ENCODE peak calls at places on chromosomes 7 and 10, in ten cellular contexts. L, T, H, G, V, K, Y, U, D and A are unnamed samples.

GRCh38 chr10:34890931-34891330 is 75.8 kb upstream of the PARD3 start:
- DNase-seq in H (no peak), T (no peak), V (no peak), K (no peak), L (no peak), U (no peak), G (no peak), Y (no peak), D (no peak), A (no peak)

GRCh38 chr7:140678816-140679130 is 6.0 kb downstream of the ADCK2 start:
- DNase-seq in G (no peak), L (no peak), K (no peak), H (no peak), T (no peak), V (no peak), U (no peak), D (no peak), Y (no peak), A (no peak)

GRCh38 chr7:138919256-138919655 is 61.9 kb downstream of the KIAA1549 start:
- DNase-seq in L (no peak), G (no peak), Y (no peak), D (no peak), K (no peak), T (no peak), U (no peak), H (no peak), V (no peak), A (no peak)

GRCh38 chr7:98133621-98134266 is 27.1 kb downstream of the LMTK2 start:
- DNase-seq in T (no peak), U (no peak), D (no peak), L (no peak), H (no peak), Y (no peak), K (peak; percentile 41), G (no peak), V (peak; percentile 23), A (no peak)

GRCh38 chr10:86283466-86284287 is 82.9 kb downstream of the GRID1 start:
- DNase-seq in Y (no peak), U (no peak), G (no peak), D (no peak), K (no peak), H (no peak), L (no peak), T (no peak), V (no peak), A (no peak)

GRCh38 chr10:103763374-103764202 is 91.8 kb downstream of the SH3PXD2A start:
- DNase-seq in K (no peak), G (no peak), U (no peak), Y (no peak), T (no peak), V (no peak), D (no peak), H (no peak), L (no peak), A (no peak)

GRCh38 chr7:101542527-101543241 is 86.4 kb downstream of the MYL10 start:
- DNase-seq in H (peak; percentile 72), Y (peak; percentile 87), G (peak; percentile 74), U (peak; percentile 80), L (peak; percentile 66), D (peak; percentile 85), T (peak; percentile 73), K (peak; percentile 38), V (peak; percentile 85), A (peak; percentile 50)

GRCh38 chr7:115038158-115038557 is 116.3 kb downstream of the MDFIC start:
- DNase-seq in K (no peak), Y (no peak), V (no peak), L (no peak), T (no peak), G (peak; percentile 74), U (no peak), H (no peak), D (no peak), A (no peak)

GRCh38 chr7:124085168-124085567 is 52.3 kb upstream of the TMEM229A start:
- DNase-seq in K (no peak), T (no peak), V (no peak), L (no peak), G (no peak), D (no peak), H (peak; percentile 6), U (no peak), Y (peak; percentile 95), A (peak; percentile 9)

GRCh38 chr10:80472234-80473095 is 18.4 kb downstream of the TSPAN14 start:
- DNase-seq in Y (no peak), G (no peak), L (peak; percentile 34), V (no peak), H (no peak), T (no peak), D (no peak), U (peak; percentile 79), K (peak; percentile 97), A (no peak)

GRCh38 chr7:76356823-76357222 is 2.0 kb downstream of the YWHAG start:
- DNase-seq in V (peak; percentile 50), G (no peak), U (no peak), L (no peak), T (peak; percentile 42), H (no peak), D (no peak), Y (peak; percentile 50), K (peak; percentile 61), A (no peak)

GRCh38 chr7:49279886-49280285 is 355.5 kb downstream of the CDC14C start:
- DNase-seq in H (no peak), U (no peak), L (no peak), T (no peak), Y (no peak), V (no peak), D (no peak), K (no peak), G (no peak), A (no peak)

GRCh38 chr7:47479821-47480575 is 101.9 kb downstream of the TNS3 start:
- DNase-seq in D (no peak), U (no peak), Y (peak; percentile 53), T (no peak), K (no peak), L (no peak), V (peak; percentile 91), G (peak; percentile 84), H (no peak), A (no peak)

GRCh38 chr10:103449208-103450144 is 2.7 kb downstream of the CALHM2 start:
- DNase-seq in V (no peak), K (no peak), L (no peak), D (no peak), Y (no peak), G (no peak), H (no peak), U (no peak), T (no peak), A (no peak)

GRCh38 chr7:134419085-134419484 is 39.8 kb downstream of the AKR1B1 start:
- DNase-seq in T (no peak), D (no peak), U (no peak), H (no peak), K (no peak), G (no peak), L (no peak), V (no peak), Y (no peak), A (no peak)

GRCh38 chr10:75853085-75853484 is 421.7 kb downstream of the LRMDA start:
- DNase-seq in H (no peak), G (no peak), Y (no peak), K (peak; percentile 8), V (no peak), L (no peak), T (no peak), D (no peak), U (no peak), A (no peak)

GRCh38 chr7:8204674-8205377 is 57.1 kb downstream of the ICA1 start:
- DNase-seq in V (no peak), L (no peak), T (no peak), H (no peak), D (no peak), K (peak; percentile 2), G (no peak), U (no peak), Y (no peak), A (no peak)

GRCh38 chr10:44132361-44133289 is 252.3 kb downstream of the CXCL12 start:
- DNase-seq in H (no peak), K (peak; percentile 74), L (no peak), V (no peak), D (no peak), Y (peak; percentile 28), T (no peak), G (no peak), U (no peak), A (no peak)

GRCh38 chr10:113158183-113158582 is 208.1 kb downstream of the TCF7L2 start:
- DNase-seq in D (no peak), T (no peak), V (no peak), H (no peak), U (no peak), K (no peak), Y (peak; percentile 23), G (no peak), L (no peak), A (no peak)

GRCh38 chr10:131013281-131013680 is 298.2 kb downstream of the TCERG1L start:
- DNase-seq in V (peak; percentile 32), L (no peak), D (no peak), K (no peak), H (no peak), Y (peak; percentile 19), U (no peak), G (no peak), T (no peak), A (no peak)

GRCh38 chr10:14153570-14154055 is 177.1 kb downstream of the FRMD4A start:
- DNase-seq in L (no peak), H (no peak), K (no peak), U (no peak), T (no peak), G (no peak), V (no peak), D (no peak), Y (peak; percentile 8), A (no peak)

GRCh38 chr7:15764986-15765385 is 78.5 kb upstream of the MEOX2 start:
- DNase-seq in Y (no peak), K (no peak), V (no peak), L (no peak), U (no peak), T (no peak), G (no peak), H (no peak), D (no peak), A (no peak)

GRCh38 chr7:84631913-84632312 is 437.3 kb upstream of the SEMA3A start:
- DNase-seq in L (no peak), K (no peak), D (no peak), H (no peak), U (no peak), Y (no peak), V (no peak), G (no peak), T (no peak), A (no peak)

GRCh38 chr7:27740449-27741086 is 606 bp downstream of the TAX1BP1 start:
- DNase-seq in T (peak; percentile 77), K (peak; percentile 66), G (peak; percentile 93), D (peak; percentile 57), V (peak; percentile 97), Y (peak; percentile 98), H (peak; percentile 61), L (peak; percentile 76), U (peak; percentile 87), A (peak; percentile 27)

GRCh38 chr10:58275261-58275660 is 6.3 kb downstream of the CISD1 start:
- DNase-seq in D (no peak), V (no peak), H (no peak), L (no peak), T (no peak), Y (no peak), K (no peak), G (no peak), U (no peak), A (no peak)

GRCh38 chr10:28242560-28243204 is 60.2 kb downstream of the MPP7 start:
- DNase-seq in D (no peak), T (no peak), G (no peak), H (no peak), Y (no peak), U (no peak), V (no peak), K (no peak), L (no peak), A (no peak)

GRCh38 chr7:47873767-47874166 is 74.5 kb downstream of the PKD1L1 start:
- DNase-seq in L (no peak), U (no peak), V (no peak), Y (no peak), K (peak; percentile 25), H (no peak), G (no peak), D (no peak), T (no peak), A (no peak)

GRCh38 chr7:31137234-31137633 is 85.1 kb downstream of the ADCYAP1R1 start:
- DNase-seq in V (no peak), D (no peak), L (no peak), U (no peak), T (no peak), Y (no peak), K (no peak), G (no peak), H (no peak), A (no peak)